ENCODE peak calls at places on chromosomes 13 and 19, in four cellular contexts. One of them, this sample, is unnamed. For H3K4me1, the result is how much of the 10 kb centered on the place peaks cover.

GRCh38 chr19:722553-723101 is 13.9 kb downstream of the PALM start:
- DNase-seq in heart left ventricle: peak
- DNase-seq in CD4-positive, alpha-beta memory T cell: no peak
- DNase-seq in CD8-positive, alpha-beta T cell: no peak
- DNase-seq in this sample: no peak

GRCh38 chr19:15640294-15640903 is at the start of gene CYP4F3:
- DNase-seq in CD8-positive, alpha-beta T cell: no peak
- DNase-seq in heart left ventricle: peak
- DNase-seq in CD4-positive, alpha-beta memory T cell: no peak
- DNase-seq in this sample: no peak

GRCh38 chr13:86000546-86000945 is 201.3 kb upstream of the SLITRK6 start:
- DNase-seq in CD8-positive, alpha-beta T cell: no peak
- DNase-seq in heart left ventricle: no peak
- DNase-seq in CD4-positive, alpha-beta memory T cell: no peak
- DNase-seq in this sample: no peak

GRCh38 chr13:42807236-42807635 is 25.9 kb downstream of the FAM216B start:
- DNase-seq in CD8-positive, alpha-beta T cell: no peak
- DNase-seq in CD4-positive, alpha-beta memory T cell: no peak
- DNase-seq in heart left ventricle: no peak
- DNase-seq in this sample: no peak

GRCh38 chr13:45242070-45242469 is 41.2 kb upstream of the KCTD4 start:
- DNase-seq in heart left ventricle: no peak
- DNase-seq in CD4-positive, alpha-beta memory T cell: no peak
- DNase-seq in CD8-positive, alpha-beta T cell: no peak
- DNase-seq in this sample: peak

GRCh38 chr13:26653310-26653709 is 95.8 kb downstream of the WASF3 start:
- DNase-seq in heart left ventricle: no peak
- DNase-seq in CD4-positive, alpha-beta memory T cell: no peak
- DNase-seq in CD8-positive, alpha-beta T cell: no peak
- DNase-seq in this sample: no peak

GRCh38 chr13:97978661-97979450 is 25.4 kb downstream of the IPO5 start:
- DNase-seq in CD8-positive, alpha-beta T cell: no peak
- DNase-seq in CD4-positive, alpha-beta memory T cell: no peak
- DNase-seq in heart left ventricle: no peak
- DNase-seq in this sample: no peak

GRCh38 chr13:30133976-30134375 is 173.4 kb downstream of the KATNAL1 start:
- DNase-seq in heart left ventricle: no peak
- DNase-seq in CD4-positive, alpha-beta memory T cell: no peak
- DNase-seq in CD8-positive, alpha-beta T cell: no peak
- DNase-seq in this sample: no peak

GRCh38 chr13:111937763-111938375 is 129.1 kb upstream of the SOX1 start:
- DNase-seq in heart left ventricle: no peak
- DNase-seq in CD8-positive, alpha-beta T cell: no peak
- DNase-seq in CD4-positive, alpha-beta memory T cell: no peak
- DNase-seq in this sample: no peak

GRCh38 chr13:77565635-77566034 is 30.1 kb downstream of the SCEL start:
- DNase-seq in CD8-positive, alpha-beta T cell: no peak
- DNase-seq in CD4-positive, alpha-beta memory T cell: no peak
- DNase-seq in heart left ventricle: no peak
- DNase-seq in this sample: peak

GRCh38 chr13:100212904-100213538 is 124.1 kb downstream of the PCCA start:
- DNase-seq in heart left ventricle: no peak
- DNase-seq in CD8-positive, alpha-beta T cell: no peak
- DNase-seq in CD4-positive, alpha-beta memory T cell: no peak
- DNase-seq in this sample: no peak

GRCh38 chr19:37979547-37980082 is 72.6 kb downstream of the SIPA1L3 start:
- DNase-seq in CD4-positive, alpha-beta memory T cell: no peak
- DNase-seq in CD8-positive, alpha-beta T cell: no peak
- DNase-seq in heart left ventricle: no peak
- DNase-seq in this sample: no peak

GRCh38 chr13:27188239-27188638 is 16.6 kb upstream of the USP12 start:
- DNase-seq in CD4-positive, alpha-beta memory T cell: no peak
- DNase-seq in heart left ventricle: no peak
- DNase-seq in CD8-positive, alpha-beta T cell: no peak
- DNase-seq in this sample: no peak

GRCh38 chr19:35585844-35586243 is at the start of gene PMIS2:
- DNase-seq in heart left ventricle: no peak
- DNase-seq in CD4-positive, alpha-beta memory T cell: no peak
- DNase-seq in CD8-positive, alpha-beta T cell: no peak
- DNase-seq in this sample: no peak

GRCh38 chr13:41523396-41523795 is 66.0 kb downstream of the RGCC start:
- DNase-seq in heart left ventricle: no peak
- DNase-seq in CD8-positive, alpha-beta T cell: no peak
- DNase-seq in CD4-positive, alpha-beta memory T cell: no peak
- DNase-seq in this sample: no peak

GRCh38 chr13:94886191-94886590 is 173.8 kb upstream of the SOX21 start:
- DNase-seq in heart left ventricle: no peak
- DNase-seq in CD4-positive, alpha-beta memory T cell: no peak
- DNase-seq in CD8-positive, alpha-beta T cell: no peak
- DNase-seq in this sample: no peak

GRCh38 chr13:40611004-40611403 is 55.4 kb downstream of the FOXO1 start:
- DNase-seq in CD8-positive, alpha-beta T cell: no peak
- DNase-seq in CD4-positive, alpha-beta memory T cell: no peak
- DNase-seq in heart left ventricle: no peak
- DNase-seq in this sample: no peak

GRCh38 chr13:19633340-19634128 is at the start of gene MPHOSPH8:
- DNase-seq in CD4-positive, alpha-beta memory T cell: peak
- DNase-seq in heart left ventricle: peak
- DNase-seq in CD8-positive, alpha-beta T cell: peak
- DNase-seq in this sample: peak

GRCh38 chr13:18992791-18993190 is 188.8 kb downstream of the TUBA3C start:
- DNase-seq in CD8-positive, alpha-beta T cell: no peak
- DNase-seq in CD4-positive, alpha-beta memory T cell: no peak
- DNase-seq in heart left ventricle: no peak
- DNase-seq in this sample: no peak

GRCh38 chr19:16829822-16830289 is 658 bp downstream of the SIN3B start:
- DNase-seq in CD4-positive, alpha-beta memory T cell: no peak
- DNase-seq in heart left ventricle: no peak
- DNase-seq in CD8-positive, alpha-beta T cell: no peak
- DNase-seq in this sample: no peak

GRCh38 chr13:20058476-20058875 is 99.9 kb downstream of the ZMYM2 start:
- DNase-seq in CD4-positive, alpha-beta memory T cell: no peak
- DNase-seq in CD8-positive, alpha-beta T cell: no peak
- DNase-seq in heart left ventricle: no peak
- DNase-seq in this sample: no peak

GRCh38 chr13:46172531-46172991 is 9.4 kb downstream of the LCP1 start:
- DNase-seq in CD8-positive, alpha-beta T cell: peak
- DNase-seq in heart left ventricle: no peak
- DNase-seq in CD4-positive, alpha-beta memory T cell: peak
- DNase-seq in this sample: no peak

GRCh38 chr19:49599378-49600298 is 8.7 kb downstream of the PRR12 start:
- DNase-seq in CD4-positive, alpha-beta memory T cell: no peak
- DNase-seq in CD8-positive, alpha-beta T cell: no peak
- DNase-seq in heart left ventricle: no peak
- DNase-seq in this sample: no peak

GRCh38 chr19:17109962-17110598 is 34.5 kb downstream of the MYO9B start:
- DNase-seq in CD4-positive, alpha-beta memory T cell: no peak
- DNase-seq in CD8-positive, alpha-beta T cell: no peak
- DNase-seq in heart left ventricle: peak
- DNase-seq in this sample: no peak

GRCh38 chr19:46660601-46661019 is 372 bp downstream of the DACT3 start:
- DNase-seq in CD4-positive, alpha-beta memory T cell: peak
- DNase-seq in CD8-positive, alpha-beta T cell: no peak
- DNase-seq in heart left ventricle: no peak
- DNase-seq in this sample: no peak

GRCh38 chr19:46659151-46660007 is 1.6 kb downstream of the DACT3 start:
- DNase-seq in CD8-positive, alpha-beta T cell: no peak
- DNase-seq in heart left ventricle: peak
- DNase-seq in CD4-positive, alpha-beta memory T cell: no peak
- DNase-seq in this sample: peak

GRCh38 chr19:46661735-46662592 is 982 bp upstream of the DACT3 start:
- DNase-seq in CD4-positive, alpha-beta memory T cell: peak
- DNase-seq in heart left ventricle: peak
- DNase-seq in CD8-positive, alpha-beta T cell: peak
- DNase-seq in this sample: peak

GRCh38 chr19:46660008-46660517 is 919 bp downstream of the DACT3 start:
- DNase-seq in heart left ventricle: peak
- DNase-seq in CD4-positive, alpha-beta memory T cell: no peak
- DNase-seq in CD8-positive, alpha-beta T cell: no peak
- DNase-seq in this sample: peak

GRCh38 chr19:46661020-46661731 is at the start of gene DACT3:
- DNase-seq in heart left ventricle: peak
- DNase-seq in CD8-positive, alpha-beta T cell: peak
- DNase-seq in CD4-positive, alpha-beta memory T cell: peak
- DNase-seq in this sample: peak
- H3K4me3 ChIP-seq in heart left ventricle: peak
- H3K4me3 ChIP-seq in CD8-positive, alpha-beta T cell: peak
- H3K4me3 ChIP-seq in CD4-positive, alpha-beta memory T cell: peak
- H3K4me3 ChIP-seq in this sample: peak

GRCh38 chr19:39401549-39402416 is 4.9 kb upstream of the ZFP36 start:
- DNase-seq in heart left ventricle: no peak
- DNase-seq in CD8-positive, alpha-beta T cell: peak
- DNase-seq in CD4-positive, alpha-beta memory T cell: peak
- DNase-seq in this sample: no peak
- H3K4me1 ChIP-seq in heart left ventricle: half or more
- H3K4me1 ChIP-seq in CD8-positive, alpha-beta T cell: half or more
- H3K4me1 ChIP-seq in CD4-positive, alpha-beta memory T cell: half or more
- H3K4me1 ChIP-seq in this sample: under half

DNA sequence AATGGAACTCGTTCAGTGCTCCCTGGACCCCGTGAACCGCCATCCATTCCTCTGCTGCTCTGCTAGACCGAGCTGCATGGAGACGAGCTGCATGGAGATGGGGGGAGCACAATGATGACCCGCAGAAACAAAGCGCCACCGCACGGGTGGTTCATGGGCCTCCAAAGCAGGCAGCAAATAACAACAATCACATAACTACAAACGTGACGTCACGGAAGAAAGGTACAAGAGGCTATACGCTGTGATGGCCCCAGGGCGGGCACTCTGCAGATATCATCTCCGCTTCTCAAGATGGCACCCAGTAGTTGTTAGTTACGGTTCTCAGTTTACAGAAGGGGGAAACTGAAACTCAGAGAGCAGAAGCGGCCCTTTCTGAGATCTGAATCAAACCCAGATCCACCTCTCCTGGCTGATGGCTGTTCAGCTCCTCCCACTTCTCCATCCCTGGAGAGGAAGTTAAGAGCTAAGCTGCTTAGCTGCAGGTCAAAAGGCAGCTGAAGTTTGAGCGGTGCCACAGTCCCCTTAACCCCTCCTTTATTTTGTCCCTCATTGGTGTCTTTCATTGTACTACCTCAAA is 1.7 kb downstream of the ATP13A1 start:
- DNase-seq in CD8-positive, alpha-beta T cell: no peak
- DNase-seq in CD4-positive, alpha-beta memory T cell: peak
- DNase-seq in heart left ventricle: no peak
- DNase-seq in this sample: no peak
- H3K4me3 ChIP-seq in CD8-positive, alpha-beta T cell: peak
- H3K4me3 ChIP-seq in CD4-positive, alpha-beta memory T cell: peak
- H3K4me3 ChIP-seq in heart left ventricle: no peak
- H3K4me3 ChIP-seq in this sample: no peak

DNA sequence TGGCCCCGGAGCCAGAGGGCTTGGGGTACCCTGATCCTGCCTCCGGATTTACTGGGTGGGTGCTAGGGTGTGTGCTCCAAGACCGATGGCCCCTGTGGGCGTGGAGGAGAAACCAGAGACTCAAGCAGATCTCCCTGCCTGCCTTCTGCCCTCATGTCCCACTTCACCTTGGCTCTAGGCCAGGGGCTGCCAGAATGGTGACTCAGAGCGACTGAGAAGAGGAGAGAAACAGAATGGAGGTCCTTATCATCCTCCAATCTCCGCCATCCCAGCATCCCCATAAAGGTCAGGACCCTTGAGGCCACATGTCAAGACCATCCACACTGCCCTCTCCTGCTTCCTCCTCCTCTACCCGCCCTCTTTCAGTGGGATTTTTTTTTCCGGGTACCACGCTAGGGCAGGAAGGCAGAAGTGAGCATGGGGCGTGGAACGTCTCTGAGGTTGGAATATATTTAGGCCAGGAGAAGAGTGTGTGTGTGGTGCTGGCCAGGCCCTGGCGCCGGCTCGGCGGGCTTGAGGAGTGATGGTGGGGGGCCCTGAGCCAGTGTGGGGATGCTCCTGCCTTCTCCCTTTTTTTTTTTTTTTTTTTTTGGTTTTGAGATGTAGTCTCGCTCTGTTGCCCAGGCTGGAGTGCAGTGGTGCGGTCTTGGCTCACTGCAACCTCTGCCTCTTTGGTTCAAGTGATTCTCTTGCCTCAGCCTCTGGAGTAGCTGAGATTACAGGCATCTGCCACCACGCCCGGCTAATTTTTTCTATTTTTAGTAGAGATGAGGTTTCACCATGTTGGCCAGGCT is 22.3 kb downstream of the IER2 start:
- DNase-seq in CD4-positive, alpha-beta memory T cell: peak
- DNase-seq in heart left ventricle: peak
- DNase-seq in CD8-positive, alpha-beta T cell: peak
- DNase-seq in this sample: peak
- H3K4me1 ChIP-seq in CD4-positive, alpha-beta memory T cell: half or more
- H3K4me1 ChIP-seq in heart left ventricle: under half
- H3K4me1 ChIP-seq in CD8-positive, alpha-beta T cell: half or more
- H3K4me1 ChIP-seq in this sample: under half

DNA sequence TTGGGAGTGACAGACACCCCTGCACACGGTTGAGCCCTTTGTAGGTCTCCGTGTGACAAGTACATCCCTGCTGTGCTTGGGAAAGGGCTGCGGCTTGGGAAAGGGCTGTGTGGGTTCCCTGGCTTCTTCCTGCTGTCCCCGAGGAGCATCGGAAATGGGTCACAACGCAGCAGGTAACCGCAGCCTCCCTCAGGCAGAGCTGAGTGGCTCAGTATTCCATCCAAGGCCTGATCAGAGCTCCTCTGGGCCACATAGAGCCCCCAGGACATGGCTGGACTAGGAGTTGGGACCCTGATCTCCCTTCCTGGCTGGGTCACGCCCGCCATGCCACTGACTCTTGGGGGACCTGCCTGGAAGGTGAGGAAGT is 16.3 kb downstream of the TECR start:
- DNase-seq in CD8-positive, alpha-beta T cell: no peak
- DNase-seq in heart left ventricle: no peak
- DNase-seq in CD4-positive, alpha-beta memory T cell: no peak
- DNase-seq in this sample: no peak
- H3K4me3 ChIP-seq in CD8-positive, alpha-beta T cell: no peak
- H3K4me3 ChIP-seq in heart left ventricle: no peak
- H3K4me3 ChIP-seq in CD4-positive, alpha-beta memory T cell: no peak
- H3K4me3 ChIP-seq in this sample: no peak

DNA sequence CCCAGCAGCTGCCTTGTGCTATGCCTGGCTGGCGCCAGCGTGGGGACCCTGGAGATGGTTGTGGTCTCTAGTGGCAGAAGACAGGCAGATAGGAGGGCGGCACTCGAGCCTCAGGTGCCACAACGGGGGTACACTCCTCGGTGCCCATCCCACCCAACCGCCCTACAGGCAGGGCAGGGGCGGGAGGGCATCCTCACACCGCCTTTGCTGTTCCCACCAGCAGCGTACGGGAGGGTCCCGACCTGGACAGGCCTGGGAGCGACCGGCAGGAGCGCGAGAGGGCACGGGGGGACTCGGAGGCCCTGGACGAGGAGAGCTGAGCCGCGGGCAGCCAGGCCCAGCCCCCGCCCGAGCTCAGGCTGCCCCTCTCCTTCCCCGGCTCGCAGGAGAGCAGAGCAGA is 16.6 kb downstream of the PLIN4 start:
- DNase-seq in heart left ventricle: peak
- DNase-seq in CD8-positive, alpha-beta T cell: no peak
- DNase-seq in CD4-positive, alpha-beta memory T cell: no peak
- DNase-seq in this sample: no peak
- H3K4me1 ChIP-seq in heart left ventricle: under half
- H3K4me1 ChIP-seq in CD8-positive, alpha-beta T cell: under half
- H3K4me1 ChIP-seq in CD4-positive, alpha-beta memory T cell: under half
- H3K4me1 ChIP-seq in this sample: under half